ENCODE peak calls at places on chromosomes 4 and X, in six cellular contexts. I is endothelial cell, G is HFFc6, M is dorsolateral prefrontal cortex, F is stomach, J is body of pancreas. P is an unnamed sample.
A peak's percentile ranks its signal among the peaks of the same experiment; 100 is the strongest.

GRCh38 chr4:38601244-38601915 is 62.6 kb upstream of the KLF3 start:
- DNase-seq in M (no peak), J (no peak), I (no peak), F (peak; percentile 49), G (no peak), P (no peak)

GRCh38 chr4:153095448-153096204 is 108.6 kb upstream of the TRIM2 start:
- DNase-seq in J (no peak), F (no peak), M (no peak), G (no peak), I (no peak), P (no peak)

GRCh38 chr4:53478671-53479456 is 101.4 kb downstream of the FIP1L1 start:
- DNase-seq in G (peak; percentile 89), M (no peak), F (no peak), I (no peak), J (no peak), P (no peak)

GRCh38 chr4:19615086-19615689 is 636.5 kb upstream of the SLIT2 start:
- DNase-seq in M (no peak), G (no peak), J (no peak), I (no peak), F (no peak), P (no peak)

GRCh38 chrX:45056428-45057145 is 144.1 kb downstream of the DIPK2B start:
- DNase-seq in I (no peak), F (no peak), G (no peak), J (no peak), M (no peak), P (no peak)

GRCh38 chrX:46913710-46914109 is 1.5 kb downstream of the JADE3 start:
- DNase-seq in I (peak; percentile 4), M (no peak), J (peak; percentile 20), F (peak; percentile 27), G (peak; percentile 1), P (no peak)

GRCh38 chr4:55410431-55410830 is 14.7 kb downstream of the TMEM165 start:
- DNase-seq in J (no peak), I (no peak), G (no peak), F (no peak), M (no peak), P (no peak)

GRCh38 chr4:153221783-153222161 is 17.5 kb downstream of the TRIM2 start:
- DNase-seq in M (no peak), F (no peak), G (no peak), I (no peak), J (no peak), P (no peak)

GRCh38 chr4:2049811-2050210 is 9.3 kb upstream of the NAT8L start:
- DNase-seq in I (no peak), M (no peak), F (peak; percentile 10), J (no peak), G (no peak), P (no peak)

GRCh38 chr4:158209825-158210807 is at the start of gene TMEM144:
- DNase-seq in I (peak; percentile 76), F (peak; percentile 89), J (peak; percentile 94), M (peak; percentile 97), G (peak; percentile 79), P (peak; percentile 76)

GRCh38 chrX:136819026-136819425 is 38.3 kb upstream of the ARHGEF6 start:
- DNase-seq in I (no peak), J (no peak), G (no peak), M (no peak), F (no peak), P (no peak)

GRCh38 chr4:74023709-74024108 is 14.8 kb downstream of the CXCL3 start:
- DNase-seq in M (no peak), G (no peak), F (no peak), J (no peak), I (no peak), P (no peak)

GRCh38 chrX:21943460-21944135 is 3.1 kb downstream of the SMS start:
- DNase-seq in J (no peak), I (no peak), F (no peak), G (peak; percentile 87), M (no peak), P (no peak)

GRCh38 chrX:44570524-44570923 is 27.9 kb upstream of the FUNDC1 start:
- DNase-seq in F (no peak), J (no peak), G (no peak), M (no peak), I (no peak), P (no peak)

DNA sequence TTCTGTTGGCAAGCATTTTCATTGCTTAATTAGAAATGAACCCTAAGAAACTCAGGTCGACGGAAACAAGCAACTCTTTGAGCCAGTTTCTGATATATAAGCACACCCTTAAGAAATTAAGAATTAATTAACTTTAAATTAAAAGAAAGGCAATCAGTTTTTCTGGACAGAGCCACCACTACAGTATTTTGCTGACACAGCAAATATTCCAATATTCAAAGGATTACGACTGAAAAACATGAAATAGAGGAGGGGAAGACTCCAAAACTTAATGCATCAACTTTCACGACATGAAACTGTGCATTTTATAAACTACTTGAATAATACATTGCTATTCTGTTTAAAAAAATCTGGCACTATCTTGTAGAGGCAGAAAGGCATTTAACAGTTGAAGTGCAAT is 7.0 kb upstream of the ZCCHC18 start:
- DNase-seq in J (no peak), F (no peak), G (no peak), M (no peak), I (no peak), P (no peak)
- TF ChIP-seq CTCF in J (no peak), F (no peak), G (no peak), M (no peak), I (no peak), P (no peak)

GRCh38 chr4:116705466-116705865 is 379.9 kb downstream of the TRAM1L1 start:
- DNase-seq in M (no peak), G (no peak), F (no peak), J (no peak), I (no peak), P (no peak)

DNA sequence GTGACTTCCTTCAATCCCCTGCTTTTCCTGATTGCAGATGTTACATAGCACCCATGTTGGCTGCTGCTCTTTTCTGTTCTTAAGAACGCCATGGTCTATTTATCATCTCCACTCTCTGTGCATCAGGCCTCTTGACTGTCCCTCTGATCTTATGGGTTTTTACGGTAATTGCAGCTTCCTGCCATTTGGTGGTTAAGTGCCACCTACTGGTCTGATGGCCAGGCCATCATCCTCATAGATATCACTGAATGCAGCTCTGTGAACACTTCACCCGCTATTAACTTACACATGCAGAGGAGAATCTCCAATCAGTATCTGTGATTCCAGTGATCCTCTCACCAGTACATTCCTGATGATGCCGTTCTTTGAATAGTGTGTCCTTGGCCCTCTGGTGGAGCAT is 382.4 kb downstream of the TRAM1L1 start:
- DNase-seq in F (no peak), M (no peak), J (no peak), G (no peak), I (no peak), P (no peak)
- TF ChIP-seq CTCF in F (no peak), M (no peak), J (no peak), G (peak; percentile 18), I (no peak), P (no peak)

DNA sequence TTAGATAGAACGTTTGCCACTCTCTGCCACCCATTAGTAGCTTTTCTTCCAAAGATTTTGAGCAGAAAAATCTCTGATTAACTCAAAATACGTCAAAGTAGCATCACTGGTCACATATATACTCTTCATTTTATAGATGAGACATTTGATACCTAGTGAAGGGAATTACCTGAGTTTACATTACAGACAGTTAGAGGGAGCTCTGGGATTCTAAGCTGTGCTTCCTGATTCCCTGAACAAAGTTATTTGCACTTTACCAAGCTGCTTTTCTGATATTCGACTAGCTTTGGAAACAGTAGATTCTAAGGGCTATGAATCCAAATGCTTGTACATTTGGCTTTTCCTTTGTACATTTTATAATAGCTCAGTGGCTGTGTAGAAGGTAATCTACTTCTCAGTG is 1602.1 kb downstream of the STIM2 start:
- DNase-seq in J (no peak), F (no peak), G (no peak), I (no peak), M (no peak), P (no peak)
- TF ChIP-seq CTCF in J (no peak), F (no peak), G (peak; percentile 39), I (no peak), M (no peak), P (no peak)

GRCh38 chrX:38768079-38768478 is 33.2 kb upstream of the MID1IP1 start:
- DNase-seq in F (no peak), G (peak; percentile 6), I (no peak), J (peak; percentile 10), M (no peak), P (no peak)
- TF ChIP-seq CTCF in F (peak; percentile 38), G (peak; percentile 67), I (no peak), J (peak; percentile 18), M (no peak), P (no peak)

GRCh38 chr4:140229881-140230280 is 75.9 kb upstream of the MAML3 start:
- DNase-seq in G (no peak), I (no peak), M (no peak), J (no peak), F (no peak), P (no peak)
- TF ChIP-seq CTCF in G (no peak), I (no peak), M (no peak), J (no peak), F (no peak), P (no peak)

GRCh38 chr4:186553717-186554116 is 1.6 kb downstream of the MTNR1A start:
- DNase-seq in G (no peak), J (no peak), M (no peak), I (no peak), F (no peak), P (no peak)

GRCh38 chr4:186554890-186555827 is at the start of gene MTNR1A:
- DNase-seq in G (no peak), J (peak; percentile 14), F (no peak), M (no peak), I (peak; percentile 34), P (no peak)

GRCh38 chr4:186557061-186557460 is 1.7 kb upstream of the MTNR1A start:
- DNase-seq in F (no peak), I (no peak), J (no peak), M (no peak), G (no peak), P (no peak)

GRCh38 chr4:186551849-186552248 is 3.5 kb downstream of the MTNR1A start:
- DNase-seq in J (no peak), F (no peak), I (no peak), G (no peak), M (no peak), P (no peak)

DNA sequence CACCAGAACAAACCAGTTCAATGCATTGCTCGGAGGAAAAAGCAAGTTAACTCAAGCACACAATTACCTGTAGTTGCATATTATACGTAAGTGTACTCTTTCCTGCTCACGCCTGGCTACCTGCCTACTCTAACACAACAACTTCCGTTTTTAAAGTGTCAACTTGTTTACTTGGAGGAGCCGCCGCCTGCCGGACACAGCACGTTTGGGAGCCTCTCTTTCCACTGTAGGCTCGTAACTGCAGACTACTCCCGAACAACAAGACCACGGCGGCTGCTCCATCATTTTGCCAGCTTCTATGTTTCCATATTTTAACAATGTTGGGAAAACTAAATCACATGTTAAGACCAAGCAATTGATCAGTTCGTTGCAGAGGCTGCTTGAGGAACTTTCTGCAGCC is 882 bp downstream of the MTNR1A start:
- DNase-seq in F (peak; percentile 36), J (peak; percentile 30), I (peak; percentile 34), M (no peak), G (peak; percentile 9), P (no peak)
- TF ChIP-seq CTCF in F (no peak), J (no peak), I (no peak), M (no peak), G (peak; percentile 33), P (no peak)

P was measured in omental fat pad.